ENCODE peak calls at places on chromosomes 16 and 17, in four cellular contexts. C is stimulated activated CD4-positive, alpha-beta T cell treated with anti-CD3 and anti-CD28 coated beads, Interleukin-15, amount 100 ng/mL, for 24 hours; V is NCI-H345; R is naive thymus-derived CD8-positive, alpha-beta T cell. M is an unnamed sample.

GRCh38 chr16:85137323-85138072 is 25.2 kb upstream of the CIBAR2 start:
- DNase-seq in C (no peak), V (no peak), R (no peak), M (no peak)

GRCh38 chr16:3187798-3188674 is at the start of gene OR1F1:
- DNase-seq in C (peak), V (peak), R (peak), M (peak)

GRCh38 chr16:81514041-81514559 is 69.5 kb downstream of the CMIP start:
- DNase-seq in C (no peak), V (no peak), R (no peak), M (no peak)

GRCh38 chr17:81509048-81509686 is 3.4 kb downstream of the ACTG1 start:
- DNase-seq in C (peak), V (peak), R (no peak), M (peak)

GRCh38 chr17:41919165-41919817 is 540 bp upstream of the ACLY start:
- DNase-seq in C (no peak), V (peak), R (no peak), M (peak)

GRCh38 chr17:64385187-64386083 is 5.2 kb downstream of the PECAM1 start:
- DNase-seq in C (peak), V (no peak), R (no peak), M (no peak)

GRCh38 chr17:40500190-40500589 is 1.2 kb downstream of the TNS4 start:
- DNase-seq in C (no peak), V (no peak), R (no peak), M (no peak)

GRCh38 chr16:84514295-84514873 is 9.9 kb upstream of the MEAK7 start:
- DNase-seq in C (peak), V (no peak), R (no peak), M (no peak)

GRCh38 chr17:2949469-2950044 is 113.8 kb downstream of the OR1D5 start:
- DNase-seq in C (no peak), V (no peak), R (no peak), M (no peak)

GRCh38 chr16:56929639-56930038 is 2.3 kb upstream of the HERPUD1 start:
- DNase-seq in C (no peak), V (no peak), R (no peak), M (no peak)

GRCh38 chr16:78469787-78470186 is 370.3 kb downstream of the WWOX start:
- DNase-seq in C (no peak), V (no peak), R (no peak), M (no peak)

GRCh38 chr16:4726616-4727015 is 7.5 kb downstream of the ANKS3 start:
- DNase-seq in C (no peak), V (no peak), R (no peak), M (no peak)

GRCh38 chr16:48426244-48427135 is 41.3 kb upstream of the SIAH1 start:
- DNase-seq in C (no peak), V (no peak), R (no peak), M (no peak)

GRCh38 chr17:72811976-72812687 is 280.4 kb downstream of the SLC39A11 start:
- DNase-seq in C (no peak), V (no peak), R (no peak), M (no peak)

GRCh38 chr17:1471931-1472727 is 16.1 kb upstream of the CRK start:
- DNase-seq in C (no peak), V (no peak), R (no peak), M (peak)

GRCh38 chr17:40063034-40063765 is 435 bp downstream of the THRA start:
- DNase-seq in C (peak), V (no peak), R (peak), M (peak)

GRCh38 chr17:77282524-77283515 is 142.1 kb downstream of the SEC14L1 start:
- DNase-seq in C (no peak), V (no peak), R (no peak), M (peak)

GRCh38 chr16:73033271-73033998 is 14.5 kb downstream of the ZFHX3 start:
- DNase-seq in C (no peak), V (no peak), R (no peak), M (peak)

GRCh38 chr17:62126292-62126691 is 61.2 kb upstream of the MED13 start:
- DNase-seq in C (no peak), V (peak), R (no peak), M (peak)

GRCh38 chr17:8189041-8189710 is 804 bp downstream of the BORCS6 start:
- DNase-seq in C (peak), V (no peak), R (peak), M (peak)

GRCh38 chr17:78716814-78717393 is 65.2 kb downstream of the CYTH1 start:
- DNase-seq in C (peak), V (peak), R (peak), M (peak)

GRCh38 chr17:7438050-7438614 is 1.2 kb upstream of the FGF11 start:
- DNase-seq in C (peak), V (no peak), R (peak), M (peak)

GRCh38 chr17:66541461-66542182 is 239.2 kb downstream of the PRKCA start:
- DNase-seq in C (no peak), V (no peak), R (no peak), M (peak)

GRCh38 chr17:80960037-80960796 is 31.4 kb upstream of the CHMP6 start:
- DNase-seq in C (no peak), V (no peak), R (no peak), M (no peak)

GRCh38 chr16:26169451-26169850 is 477.7 kb downstream of the HS3ST4 start:
- DNase-seq in C (no peak), V (no peak), R (no peak), M (no peak)

GRCh38 chr17:43737722-43738121 is 20.9 kb downstream of the SOST start:
- DNase-seq in C (no peak), V (no peak), R (no peak), M (no peak)

GRCh38 chr16:58582133-58582532 is 47.5 kb downstream of the CNOT1 start:
- DNase-seq in C (no peak), V (no peak), R (no peak), M (no peak)

M was measured in NCI-H69.